ENCODE peak calls at places on chromosomes 12 and 14, in nine cellular contexts. L is HCEC 1CT; A is stimulated activated CD8-positive, alpha-beta memory T cell treated with anti-CD3 and anti-CD28 coated beads, Interleukin-2, amount 100 ng/mL, for 1 hour; O is CD8-positive, alpha-beta T cell; M is HEK293T; T is foreskin fibroblast; C is activated CD4-positive, alpha-beta T cell treated with anti-CD3 and anti-CD28 coated beads for 4 hours; K is NCI-H510A; J is naive thymus-derived CD8-positive, alpha-beta T cell. B is an unnamed sample.
A peak's percentile ranks its signal among the peaks of the same experiment; 100 is the strongest.

GRCh38 chr12:65958456-65958855 is 134.2 kb downstream of the HMGA2 start:
- DNase-seq in L (peak; percentile 0), A (no peak), O (no peak), M (no peak), T (peak; percentile 35), C (no peak), K (peak; percentile 9), J (no peak), B (no peak)

GRCh38 chr12:69994593-69995222 is 169.7 kb downstream of the MYRFL start:
- DNase-seq in L (no peak), A (no peak), O (no peak), M (no peak), T (no peak), C (no peak), K (no peak), J (no peak), B (no peak)

GRCh38 chr12:107903377-107904061 is 129.0 kb downstream of the ASCL4 start:
- DNase-seq in L (no peak), A (no peak), O (no peak), M (peak; percentile 82), T (peak; percentile 47), C (no peak), K (peak; percentile 77), J (no peak), B (no peak)

GRCh38 chr14:103401223-103402214 is 16.3 kb downstream of the MARK3 start:
- DNase-seq in L (peak; percentile 90), A (no peak), O (no peak), M (no peak), T (peak; percentile 92), C (no peak), K (no peak), J (no peak), B (peak; percentile 68)

GRCh38 chr12:45789025-45789424 is 59.5 kb downstream of the ARID2 start:
- DNase-seq in L (peak; percentile 15), A (no peak), O (no peak), M (no peak), T (peak; percentile 72), C (no peak), K (no peak), J (no peak), B (no peak)

GRCh38 chr14:90560529-90560928 is 163.7 kb downstream of the CALM1 start:
- DNase-seq in L (no peak), A (no peak), O (no peak), M (no peak), T (no peak), C (no peak), K (no peak), J (no peak), B (no peak)

GRCh38 chr12:38118632-38119031 is 197.9 kb upstream of the ALG10B start:
- DNase-seq in L (no peak), A (no peak), O (no peak), M (no peak), T (no peak), C (no peak), K (no peak), J (no peak), B (no peak)

GRCh38 chr14:96297000-96297399 is 41.0 kb downstream of the BDKRB1 start:
- DNase-seq in L (peak; percentile 8), A (no peak), O (no peak), M (no peak), T (peak; percentile 32), C (no peak), K (no peak), J (no peak), B (peak; percentile 54)

GRCh38 chr14:91164676-91165075 is 50.8 kb downstream of the DGLUCY start:
- DNase-seq in L (no peak), A (no peak), O (no peak), M (no peak), T (no peak), C (no peak), K (no peak), J (no peak), B (no peak)

GRCh38 chr14:23119362-23120327 is 590 bp upstream of the CEBPE start:
- DNase-seq in L (no peak), A (no peak), O (peak; percentile 22), M (no peak), T (no peak), C (peak; percentile 24), K (no peak), J (peak; percentile 52), B (no peak)

GRCh38 chr12:32053881-32054624 is 52.6 kb upstream of the BICD1 start:
- DNase-seq in L (no peak), A (no peak), O (no peak), M (no peak), T (no peak), C (no peak), K (no peak), J (no peak), B (no peak)

GRCh38 chr14:75793806-75794205 is 132.8 kb downstream of the TTLL5 start:
- DNase-seq in L (no peak), A (no peak), O (no peak), M (no peak), T (peak; percentile 27), C (no peak), K (no peak), J (no peak), B (peak; percentile 11)

GRCh38 chr14:72463291-72463866 is 430.5 kb downstream of the DPF3 start:
- DNase-seq in L (peak; percentile 39), A (no peak), O (no peak), M (no peak), T (peak; percentile 71), C (no peak), K (no peak), J (no peak), B (no peak)

GRCh38 chr12:2451025-2451424 is 343.7 kb upstream of the FKBP4 start:
- DNase-seq in L (no peak), A (no peak), O (no peak), M (no peak), T (peak; percentile 23), C (no peak), K (no peak), J (no peak), B (no peak)

GRCh38 chr12:89138048-89138852 is 214.1 kb downstream of the DUSP6 start:
- DNase-seq in L (peak; percentile 57), A (no peak), O (no peak), M (peak; percentile 16), T (peak; percentile 63), C (no peak), K (no peak), J (no peak), B (peak; percentile 55)

GRCh38 chr14:22994762-22995275 is 12.5 kb upstream of the AJUBA start:
- DNase-seq in L (peak; percentile 59), A (no peak), O (no peak), M (peak; percentile 50), T (peak; percentile 74), C (peak; percentile 40), K (no peak), J (no peak), B (peak; percentile 44)

GRCh38 chr12:46608431-46609280 is 217.1 kb downstream of the SLC38A4 start:
- DNase-seq in L (peak; percentile 74), A (no peak), O (no peak), M (no peak), T (peak; percentile 84), C (no peak), K (no peak), J (no peak), B (no peak)

GRCh38 chr12:9387450-9387849 is 179.3 kb upstream of the PZP start:
- DNase-seq in L (no peak), A (no peak), O (no peak), M (no peak), T (no peak), C (no peak), K (no peak), J (no peak), B (no peak)

B was measured in RKO.